ENCODE peak calls at places on chromosome 3, in nine cellular contexts. U is natural killer cell; H is activated CD8-positive, alpha-beta memory T cell treated with anti-CD3 and anti-CD28 coated beads, Interleukin-2, amount 10 ng/mL, durations not matched to agents 7 days and 5 days; B is left lung; N is T-helper 17 cell; I is activated CD8-positive, alpha-beta T cell treated with anti-CD3 and anti-CD28 coated beads for 36 hours; O is activated B cell treated with CpG ODN at 0.5 μM for 24 hours; X is foreskin keratinocyte; T is pancreas. Z is an unnamed sample.

GRCh38 chr3:195896361-195897080 is 11.8 kb downstream of the TNK2 start:
- ATAC-seq in U (peak), H (peak), B (peak), N (no peak), I (peak), O (peak), X (peak), T (no peak), Z (peak)

GRCh38 chr3:88167704-88168103 is 17.9 kb downstream of the C3orf38 start:
- ATAC-seq in U (no peak), H (no peak), B (no peak), N (no peak), I (no peak), O (no peak), X (no peak), T (no peak), Z (no peak)

GRCh38 chr3:100335137-100335833 is 728 bp downstream of the NIT2 start:
- ATAC-seq in U (peak), H (no peak), B (peak), N (no peak), I (peak), O (peak), X (peak), T (no peak), Z (peak)

GRCh38 chr3:17158941-17159682 is 274.4 kb downstream of the PLCL2 start:
- ATAC-seq in U (no peak), H (no peak), B (no peak), N (no peak), I (peak), O (no peak), X (peak), T (no peak), Z (no peak)

GRCh38 chr3:11126653-11127052 is 27.6 kb upstream of the HRH1 start:
- ATAC-seq in U (no peak), H (no peak), B (no peak), N (no peak), I (no peak), O (no peak), X (no peak), T (no peak), Z (no peak)

GRCh38 chr3:149013726-149014125 is 22.4 kb downstream of the GYG1 start:
- ATAC-seq in U (no peak), H (no peak), B (no peak), N (no peak), I (no peak), O (no peak), X (no peak), T (no peak), Z (no peak)

GRCh38 chr3:185382154-185382553 is 19.2 kb downstream of the MAP3K13 start:
- ATAC-seq in U (no peak), H (no peak), B (no peak), N (no peak), I (no peak), O (no peak), X (no peak), T (no peak), Z (no peak)

GRCh38 chr3:121817753-121818152 is 17.1 kb downstream of the IQCB1 start:
- ATAC-seq in U (no peak), H (no peak), B (no peak), N (no peak), I (no peak), O (no peak), X (no peak), T (no peak), Z (no peak)

GRCh38 chr3:196707566-196707965 is 4.5 kb downstream of the CEP19 start:
- ATAC-seq in U (no peak), H (no peak), B (no peak), N (no peak), I (no peak), O (no peak), X (no peak), T (no peak), Z (no peak)

GRCh38 chr3:46278816-46279672 is 36.8 kb downstream of the CCR3 start:
- ATAC-seq in U (no peak), H (peak), B (no peak), N (no peak), I (peak), O (no peak), X (no peak), T (no peak), Z (no peak)

GRCh38 chr3:196697270-196697669 is 14.8 kb downstream of the CEP19 start:
- ATAC-seq in U (no peak), H (no peak), B (no peak), N (no peak), I (no peak), O (peak), X (no peak), T (no peak), Z (no peak)

GRCh38 chr3:14976317-14976716 is 28.9 kb downstream of the NR2C2 start:
- ATAC-seq in U (no peak), H (no peak), B (no peak), N (no peak), I (no peak), O (no peak), X (no peak), T (no peak), Z (no peak)

GRCh38 chr3:46865546-46865945 is 2.3 kb upstream of the MYL3 start:
- ATAC-seq in U (no peak), H (no peak), B (no peak), N (no peak), I (no peak), O (no peak), X (no peak), T (no peak), Z (no peak)

GRCh38 chr3:9898467-9899229 is 4.0 kb upstream of the IL17RE start:
- ATAC-seq in U (no peak), H (no peak), B (peak), N (no peak), I (no peak), O (no peak), X (no peak), T (peak), Z (no peak)

GRCh38 chr3:119588112-119588511 is 8.8 kb downstream of the ADPRH start:
- ATAC-seq in U (no peak), H (no peak), B (peak), N (no peak), I (peak), O (peak), X (no peak), T (no peak), Z (no peak)

GRCh38 chr3:195766671-195767070 is 45.1 kb downstream of the MUC4 start:
- ATAC-seq in U (no peak), H (no peak), B (no peak), N (no peak), I (no peak), O (no peak), X (no peak), T (no peak), Z (no peak)

GRCh38 chr3:120157681-120158080 is 63.4 kb upstream of the GSK3B start:
- ATAC-seq in U (no peak), H (no peak), B (no peak), N (no peak), I (no peak), O (no peak), X (no peak), T (no peak), Z (no peak)

GRCh38 chr3:29240248-29240647 is 40.6 kb upstream of the RBMS3 start:
- ATAC-seq in U (no peak), H (no peak), B (peak), N (no peak), I (no peak), O (no peak), X (peak), T (no peak), Z (peak)

GRCh38 chr3:45716790-45717336 is 27.7 kb downstream of the SACM1L start:
- ATAC-seq in U (no peak), H (no peak), B (no peak), N (no peak), I (peak), O (no peak), X (no peak), T (no peak), Z (no peak)

GRCh38 chr3:11306815-11307589 is 34.8 kb downstream of the ATG7 start:
- ATAC-seq in U (peak), H (peak), B (peak), N (peak), I (peak), O (peak), X (no peak), T (no peak), Z (no peak)

GRCh38 chr3:63966871-63967270 is 54.7 kb upstream of the SCAANT1 start:
- ATAC-seq in U (no peak), H (no peak), B (no peak), N (no peak), I (no peak), O (no peak), X (peak), T (no peak), Z (no peak)

GRCh38 chr3:5004319-5005152 is 25.3 kb downstream of the BHLHE40 start:
- ATAC-seq in U (no peak), H (no peak), B (no peak), N (no peak), I (no peak), O (no peak), X (peak), T (no peak), Z (no peak)

GRCh38 chr3:156628836-156629618 is 45.4 kb upstream of the TIPARP start:
- ATAC-seq in U (no peak), H (no peak), B (peak), N (no peak), I (no peak), O (no peak), X (no peak), T (no peak), Z (no peak)

GRCh38 chr3:4426782-4427344 is 40.2 kb downstream of the SUMF1 start:
- ATAC-seq in U (no peak), H (peak), B (peak), N (no peak), I (no peak), O (peak), X (peak), T (peak), Z (peak)

GRCh38 chr3:196414469-196414868 is 17.8 kb downstream of the UBXN7 start:
- ATAC-seq in U (no peak), H (no peak), B (no peak), N (no peak), I (peak), O (no peak), X (no peak), T (no peak), Z (no peak)

GRCh38 chr3:172171396-172172075 is 132.2 kb downstream of the FNDC3B start:
- ATAC-seq in U (no peak), H (no peak), B (no peak), N (no peak), I (no peak), O (no peak), X (no peak), T (no peak), Z (no peak)

GRCh38 chr3:113536627-113537101 is 4.3 kb downstream of the SIDT1 start:
- ATAC-seq in U (no peak), H (no peak), B (peak), N (no peak), I (no peak), O (no peak), X (peak), T (no peak), Z (no peak)

GRCh38 chr3:127525373-127525772 is 65.2 kb downstream of the TPRA1 start:
- ATAC-seq in U (no peak), H (no peak), B (no peak), N (no peak), I (no peak), O (no peak), X (peak), T (no peak), Z (peak)

GRCh38 chr3:81650187-81650586 is 111.3 kb downstream of the GBE1 start:
- ATAC-seq in U (no peak), H (no peak), B (no peak), N (no peak), I (no peak), O (no peak), X (peak), T (no peak), Z (no peak)

GRCh38 chr3:150761831-150762661 is 923 bp downstream of the SIAH2 start:
- ATAC-seq in U (no peak), H (no peak), B (peak), N (no peak), I (no peak), O (no peak), X (no peak), T (peak), Z (peak)

GRCh38 chr3:48595526-48596121 is 495 bp upstream of the COL7A1 start:
- ATAC-seq in U (no peak), H (peak), B (peak), N (peak), I (peak), O (peak), X (peak), T (no peak), Z (peak)

Z was measured in SK-N-SH treated with all-trans-retinoic acid at 6 μM for 48 hours.